ENCODE peak calls at places on chromosomes 16 and 17, in four cellular contexts. D is H1, L is GM12878, M is HCT116. S is an unnamed sample.

GRCh38 chr16:86044241-86044671 is 145.3 kb downstream of the IRF8 start:
- DNase-seq in M (peak), L (no peak), D (peak), S (peak)

GRCh38 chr17:55584055-55584685 is 72.9 kb upstream of the SMIM36 start:
- DNase-seq in L (no peak), M (no peak), D (no peak), S (no peak)

GRCh38 chr17:18004901-18005305 is 32.2 kb downstream of the DRC3 start:
- DNase-seq in D (peak), L (no peak), M (no peak), S (no peak)

GRCh38 chr16:22898874-22899348 is 84.9 kb downstream of the HS3ST2 start:
- DNase-seq in M (peak), D (peak), L (peak), S (peak)

GRCh38 chr16:29996773-29997250 is 771 bp downstream of the INO80E start:
- DNase-seq in L (no peak), M (no peak), D (no peak), S (no peak)

GRCh38 chr17:67974598-67975066 is 21.6 kb downstream of the C17orf58 start:
- DNase-seq in L (no peak), M (no peak), D (peak), S (no peak)

GRCh38 chr16:8727084-8727590 is 52.7 kb downstream of the ABAT start:
- DNase-seq in L (no peak), M (no peak), D (no peak), S (no peak)

GRCh38 chr17:4986951-4987766 is at the start of gene CAMTA2:
- DNase-seq in M (peak), D (peak), L (no peak), S (peak)

GRCh38 chr16:28304214-28304613 is 11.9 kb downstream of the SBK1 start:
- DNase-seq in L (no peak), D (peak), M (no peak), S (peak)

GRCh38 chr16:88702364-88703210 is 3.6 kb downstream of the RNF166 start:
- DNase-seq in D (no peak), M (no peak), L (no peak), S (no peak)

GRCh38 chr16:59213952-59214351 is 479.8 kb upstream of the GOT2 start:
- DNase-seq in D (no peak), L (no peak), M (no peak), S (no peak)

GRCh38 chr17:29445844-29446243 is 55.7 kb downstream of the TAOK1 start:
- DNase-seq in L (no peak), M (no peak), D (no peak), S (no peak)

GRCh38 chr17:64115043-64115698 is 14.8 kb downstream of the ERN1 start:
- DNase-seq in M (no peak), L (no peak), D (no peak), S (no peak)

GRCh38 chr17:3683054-3683511 is 12.9 kb downstream of the P2RX5 start:
- DNase-seq in L (peak), D (peak), M (peak), S (peak)
- TF ChIP-seq EGR1 in L (no peak), D (no peak), M (no peak), S (no peak)

GRCh38 chr16:57893217-57893558 is 77.7 kb downstream of the CNGB1 start:
- DNase-seq in L (no peak), D (no peak), M (no peak), S (no peak)

GRCh38 chr16:57893559-57894389 is 77.2 kb downstream of the CNGB1 start:
- DNase-seq in M (no peak), D (no peak), L (no peak), S (no peak)

GRCh38 chr16:57892447-57893096 is 78.4 kb downstream of the CNGB1 start:
- DNase-seq in M (no peak), L (no peak), D (no peak), S (no peak)

GRCh38 chr16:57890752-57891111 is 80.2 kb downstream of the CNGB1 start:
- DNase-seq in D (no peak), M (no peak), L (no peak), S (no peak)

DNA sequence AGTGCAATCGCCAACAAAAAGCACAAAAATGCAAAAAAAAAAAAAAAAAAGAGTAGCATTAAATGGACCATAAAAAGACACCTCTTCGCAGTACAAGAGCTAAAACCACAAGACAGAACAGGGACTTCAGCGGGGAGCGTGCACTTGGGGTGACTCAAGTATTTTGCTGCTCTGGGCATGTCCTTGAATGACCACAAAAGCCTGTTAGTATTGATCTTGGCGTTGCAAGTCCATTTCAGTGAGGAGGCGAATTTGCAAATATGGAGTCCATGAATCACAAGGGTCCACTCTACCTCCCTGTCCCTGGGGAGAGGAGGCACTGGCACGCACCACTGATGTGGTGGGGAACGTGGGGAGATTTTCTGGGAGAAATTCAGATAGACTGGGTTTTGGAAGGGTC is 78.9 kb downstream of the CNGB1 start:
- DNase-seq in D (no peak), L (no peak), M (no peak), S (no peak)
- TF ChIP-seq ZNF274 in D (no peak), L (no peak), M (no peak), S (no peak)

GRCh38 chr17:13931752-13932477 is 137.4 kb upstream of the COX10 start:
- DNase-seq in M (no peak), D (no peak), L (no peak), S (no peak)
- TF ChIP-seq EGR1 in M (no peak), D (no peak), L (no peak), S (no peak)

DNA sequence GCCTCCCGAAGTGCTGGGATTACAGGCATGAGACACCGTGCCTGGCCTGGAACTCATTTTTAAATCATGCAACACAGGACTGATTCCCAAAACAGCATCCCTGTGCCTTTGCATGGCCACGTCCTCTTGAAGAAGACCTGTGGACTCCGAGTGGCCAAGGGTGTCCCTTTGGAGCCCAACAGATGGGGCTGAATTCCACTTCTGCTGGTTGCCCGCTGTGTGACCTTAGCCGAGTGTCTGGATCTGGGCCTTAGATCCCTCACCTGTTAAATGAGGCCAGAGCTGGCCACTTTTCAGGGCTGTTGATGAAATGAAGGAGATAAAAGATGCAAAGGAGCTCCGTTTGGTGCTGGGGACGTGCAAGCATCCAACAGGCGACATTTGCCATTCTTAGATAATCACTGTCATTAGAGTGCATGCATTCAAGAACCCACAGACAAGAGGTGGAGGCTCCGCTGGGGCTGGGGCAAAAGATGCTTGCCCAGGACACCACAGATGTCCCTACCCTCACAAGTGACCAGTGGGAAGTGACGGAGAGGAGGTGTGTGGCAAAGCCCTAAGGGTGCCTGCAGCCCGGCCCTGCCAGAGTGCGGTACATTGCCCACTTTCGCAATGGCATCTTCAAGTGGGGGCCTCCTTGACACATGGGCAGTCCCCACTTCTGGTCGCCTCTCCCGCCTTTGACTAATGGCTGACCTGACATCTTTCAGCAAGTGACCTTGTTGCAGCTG is 354.0 kb upstream of the TNRC6C start:
- DNase-seq in L (no peak), D (peak), M (no peak), S (no peak)
- TF ChIP-seq ZNF274 in L (no peak), D (no peak), M (no peak), S (no peak)

DNA sequence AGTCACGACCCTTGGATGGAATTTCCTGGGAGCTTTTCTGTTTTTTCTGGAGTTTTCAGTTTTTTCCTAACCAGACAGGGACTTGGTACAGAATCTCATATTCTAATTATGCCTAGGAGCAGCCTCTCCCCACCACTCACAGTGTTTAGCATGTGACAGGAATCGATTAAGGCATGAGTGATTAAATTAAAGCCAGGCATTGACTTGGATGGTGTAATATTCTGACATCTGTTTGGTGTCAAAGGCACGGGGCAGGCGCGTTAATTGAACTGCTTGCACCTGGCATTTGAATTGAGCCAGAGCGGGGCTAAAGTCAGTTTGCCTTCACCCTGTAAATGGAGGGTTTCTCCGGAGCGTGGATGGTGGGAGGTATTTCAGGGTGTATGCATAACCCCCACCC is 11.9 kb downstream of the MAPT start:
- DNase-seq in M (no peak), D (no peak), L (no peak), S (no peak)
- TF ChIP-seq EGR1 in M (no peak), D (no peak), L (no peak), S (no peak)

GRCh38 chr17:61310611-61311010 is 89.0 kb upstream of the TBX2 start:
- DNase-seq in D (no peak), L (no peak), M (no peak), S (no peak)

GRCh38 chr17:61309362-61309761 is 90.3 kb upstream of the TBX2 start:
- DNase-seq in D (no peak), M (no peak), L (no peak), S (no peak)

GRCh38 chr17:61312406-61313295 is 87.0 kb upstream of the TBX2 start:
- DNase-seq in L (no peak), M (no peak), D (no peak), S (no peak)

GRCh38 chr17:61307905-61308886 is 91.4 kb upstream of the TBX2 start:
- DNase-seq in D (no peak), L (no peak), M (no peak), S (no peak)

GRCh38 chr17:61309857-61310256 is 89.8 kb upstream of the TBX2 start:
- DNase-seq in M (no peak), D (no peak), L (no peak), S (no peak)
- TF ChIP-seq ZNF274 in M (no peak), D (no peak), L (no peak), S (no peak)

DNA sequence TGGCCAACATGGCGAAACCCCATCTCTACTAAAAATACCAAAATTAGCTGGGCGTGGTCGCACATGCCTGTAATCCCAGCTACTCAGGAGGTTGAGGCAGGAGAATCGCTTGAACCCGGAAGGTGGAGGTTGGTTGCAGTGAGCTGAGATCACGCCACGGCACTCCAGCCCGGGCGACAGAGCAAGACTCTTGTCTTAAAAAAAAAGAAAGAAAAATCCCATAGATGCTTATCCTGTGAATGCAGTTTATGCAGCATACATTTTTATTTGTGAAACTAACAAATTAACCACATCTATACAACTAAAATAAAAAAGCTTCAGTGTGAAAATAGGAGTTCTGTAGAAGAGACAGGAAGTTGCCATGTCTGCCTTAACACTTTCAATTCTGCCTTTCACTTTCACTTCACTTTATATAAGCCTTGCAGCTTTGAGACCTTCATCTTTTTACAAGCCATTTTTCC is 7.1 kb downstream of the IGSF6 start:
- DNase-seq in D (no peak), L (peak), M (no peak), S (no peak)
- TF ChIP-seq EGR1 in D (no peak), L (no peak), M (no peak), S (no peak)

DNA sequence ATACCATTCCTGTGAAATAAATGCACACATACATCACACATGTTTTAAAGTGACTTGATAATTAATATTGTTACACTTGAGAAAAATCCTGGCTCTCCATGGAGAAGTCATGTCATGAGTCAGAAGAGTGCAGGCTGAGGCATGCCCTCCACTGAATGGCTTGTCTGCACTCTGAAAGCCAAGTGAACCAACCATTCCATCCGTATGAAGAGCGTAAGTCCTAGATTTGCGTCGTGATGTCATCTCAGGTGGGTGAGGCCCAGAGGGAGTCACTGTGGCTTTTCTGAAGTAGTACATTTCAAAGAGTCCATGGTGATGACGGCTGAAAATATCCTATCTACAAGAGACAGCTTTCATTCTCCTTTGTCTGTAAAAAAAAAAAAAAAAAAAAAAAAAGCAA is 83.5 kb upstream of the IRX5 start:
- DNase-seq in L (no peak), M (no peak), D (no peak), S (no peak)
- TF ChIP-seq ZNF274 in L (no peak), M (no peak), D (no peak), S (no peak)